ENCODE peak calls at places on chromosomes 2 and 18, in eight cellular contexts. G is body of pancreas; Z is fibroblast of mammary gland; A is mammary epithelial cell; D is glutamatergic neuron; F is RWPE1; O is CD4-positive, alpha-beta T cell; K is H9. L is an unnamed sample.

GRCh38 chr18:11322006-11322405 is 172.6 kb upstream of the PIEZO2 start:
- DNase-seq in G (no peak), Z (peak), A (peak), D (no peak), F (no peak), O (no peak), K (no peak), L (no peak)

GRCh38 chr2:169664600-169664977 is 29.6 kb downstream of the CFAP210 start:
- DNase-seq in G (no peak), Z (no peak), A (no peak), D (no peak), F (no peak), O (no peak), K (no peak), L (no peak)

GRCh38 chr2:173749315-173749714 is 215.9 kb downstream of the SP3 start:
- DNase-seq in G (no peak), Z (peak), A (peak), D (no peak), F (peak), O (no peak), K (no peak), L (no peak)

GRCh38 chr2:238106698-238107524 is 6.8 kb downstream of the ESPNL start:
- DNase-seq in G (peak), Z (no peak), A (no peak), D (peak), F (no peak), O (no peak), K (peak), L (no peak)

GRCh38 chr18:56089607-56090258 is 501.7 kb upstream of the TCF4 start:
- DNase-seq in G (no peak), Z (no peak), A (no peak), D (no peak), F (no peak), O (no peak), K (no peak), L (no peak)

GRCh38 chr2:88868861-88869260 is 177.4 kb downstream of the RPIA start:
- DNase-seq in G (no peak), Z (no peak), A (no peak), D (no peak), F (no peak), O (no peak), K (no peak), L (no peak)

GRCh38 chr2:160602073-160602472 is 108.5 kb upstream of the RBMS1 start:
- DNase-seq in G (no peak), Z (no peak), A (no peak), D (no peak), F (no peak), O (no peak), K (no peak), L (no peak)

GRCh38 chr2:27831279-27832050 is 58.7 kb downstream of the RBKS start:
- DNase-seq in G (no peak), Z (peak), A (no peak), D (no peak), F (no peak), O (no peak), K (no peak), L (no peak)

GRCh38 chr2:48519608-48520007 is 10.3 kb upstream of the STON1 start:
- DNase-seq in G (no peak), Z (no peak), A (no peak), D (no peak), F (no peak), O (no peak), K (no peak), L (no peak)

GRCh38 chr2:127066942-127067341 is 40.0 kb downstream of the BIN1 start:
- DNase-seq in G (no peak), Z (peak), A (no peak), D (no peak), F (no peak), O (no peak), K (no peak), L (no peak)

GRCh38 chr18:36942264-36942663 is 113.3 kb downstream of the KIAA1328 start:
- DNase-seq in G (peak), Z (peak), A (peak), D (no peak), F (no peak), O (no peak), K (peak), L (peak)

GRCh38 chr18:3294435-3295080 is 32.6 kb downstream of the MYL12B start:
- DNase-seq in G (peak), Z (peak), A (peak), D (no peak), F (no peak), O (no peak), K (peak), L (no peak)

GRCh38 chr2:61853086-61853847 is 593 bp downstream of the FAM161A start:
- DNase-seq in G (peak), Z (peak), A (peak), D (no peak), F (peak), O (no peak), K (peak), L (peak)

GRCh38 chr2:9164112-9164608 is 42.5 kb upstream of the ASAP2 start:
- DNase-seq in G (no peak), Z (no peak), A (peak), D (no peak), F (no peak), O (no peak), K (no peak), L (no peak)

GRCh38 chr2:75598572-75599155 is 37.9 kb upstream of the EVA1A start:
- DNase-seq in G (no peak), Z (no peak), A (no peak), D (no peak), F (no peak), O (no peak), K (no peak), L (no peak)

GRCh38 chr18:23627325-23627724 is 35.4 kb downstream of the ANKRD29 start:
- DNase-seq in G (no peak), Z (peak), A (peak), D (no peak), F (peak), O (no peak), K (no peak), L (no peak)

GRCh38 chr2:96212336-96212735 is 3.7 kb upstream of the STARD7 start:
- DNase-seq in G (no peak), Z (no peak), A (no peak), D (no peak), F (no peak), O (no peak), K (no peak), L (no peak)

GRCh38 chr2:96209011-96209728 is 543 bp upstream of the STARD7 start:
- DNase-seq in G (no peak), Z (no peak), A (no peak), D (no peak), F (no peak), O (no peak), K (no peak), L (no peak)

GRCh38 chr2:96209729-96210085 is 1.1 kb upstream of the STARD7 start:
- DNase-seq in G (no peak), Z (no peak), A (no peak), D (no peak), F (no peak), O (no peak), K (no peak), L (no peak)

GRCh38 chr2:96214554-96214953 is 5.9 kb upstream of the STARD7 start:
- DNase-seq in G (no peak), Z (no peak), A (no peak), D (no peak), F (no peak), O (no peak), K (no peak), L (no peak)

DNA sequence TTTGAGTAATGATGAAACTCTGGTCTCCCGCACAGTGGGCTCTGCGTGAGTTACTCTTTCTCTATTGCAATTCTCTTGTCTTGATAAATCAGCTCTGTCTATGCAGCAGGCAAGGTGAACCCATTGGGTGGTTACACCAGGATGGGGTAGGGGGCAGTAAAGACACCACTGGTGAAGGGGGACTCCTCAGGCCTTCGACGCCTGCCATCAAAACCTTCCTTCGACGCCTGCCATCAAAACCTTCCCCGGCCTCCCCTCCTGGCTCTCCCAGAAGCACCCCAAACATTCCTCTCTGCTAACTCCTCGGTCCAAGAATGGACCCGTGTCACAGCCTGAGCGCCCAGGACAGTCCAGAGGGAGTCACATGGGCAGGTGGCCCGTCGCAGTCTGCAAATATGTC is 4.8 kb upstream of the STARD7 start:
- DNase-seq in G (no peak), Z (no peak), A (no peak), D (no peak), F (no peak), O (no peak), K (peak), L (no peak)
- TF ChIP-seq CTCF in G (no peak), Z (no peak), A (no peak), D (no peak), F (no peak), O (no peak), K (peak), L (no peak)

DNA sequence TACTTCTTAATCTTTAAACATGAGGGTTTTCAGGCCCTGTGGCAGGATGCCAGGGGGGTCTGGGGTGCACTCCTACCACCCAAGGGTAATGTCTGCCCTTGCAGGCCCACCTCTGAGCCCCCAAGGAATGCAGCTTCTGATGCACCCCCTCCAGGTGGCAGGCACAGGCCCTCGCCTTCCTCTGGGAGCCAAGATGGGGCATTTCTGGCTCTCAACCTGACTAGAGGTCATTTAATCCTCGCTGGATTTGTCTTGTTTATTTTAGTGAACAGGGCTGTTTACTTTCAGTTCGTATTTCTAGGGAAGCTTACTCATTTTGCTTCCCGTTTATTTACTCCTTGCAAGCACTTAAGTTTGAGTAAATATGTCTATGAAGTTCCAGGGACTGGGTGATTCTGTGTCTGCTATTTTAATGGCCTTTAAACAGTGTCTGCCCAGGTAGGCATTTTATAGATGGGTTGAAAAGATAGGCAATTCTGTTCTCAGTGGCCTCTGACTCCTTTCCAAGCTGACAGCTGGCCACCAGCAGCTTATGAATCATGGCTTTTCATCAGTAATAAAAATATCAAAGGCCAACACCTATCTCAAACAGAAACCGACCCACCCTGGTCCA is 11.1 kb upstream of the DNPEP start:
- DNase-seq in G (no peak), Z (no peak), A (no peak), D (no peak), F (no peak), O (no peak), K (no peak), L (no peak)
- TF ChIP-seq CTCF in G (no peak), Z (no peak), A (no peak), D (no peak), F (no peak), O (no peak), K (no peak), L (no peak)

DNA sequence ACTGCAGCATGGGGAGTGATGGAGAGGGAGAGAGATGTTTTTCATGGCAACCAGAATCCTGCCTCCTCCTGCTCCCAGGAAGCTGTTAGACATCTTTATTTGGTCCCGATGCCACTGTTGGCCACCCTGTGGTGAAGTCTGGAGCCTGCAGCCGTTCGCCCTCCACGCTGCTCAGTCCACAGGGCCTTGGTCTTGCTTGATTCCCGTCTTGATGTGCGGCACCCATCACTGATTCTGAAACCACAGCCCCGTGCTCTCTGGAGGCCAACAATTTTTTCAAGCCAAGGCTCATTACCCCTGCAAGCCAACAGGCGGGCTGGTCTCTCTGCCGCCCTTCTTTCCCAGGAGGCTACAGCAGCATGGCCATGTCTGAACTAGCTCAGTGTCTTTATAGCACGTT is 24.5 kb downstream of the SIGLEC15 start:
- DNase-seq in G (no peak), Z (peak), A (no peak), D (peak), F (no peak), O (no peak), K (peak), L (peak)
- TF ChIP-seq CTCF in G (no peak), Z (peak), A (peak), D (peak), F (peak), O (no peak), K (peak), L (peak)

GRCh38 chr2:68776124-68776523 is 41.5 kb downstream of the ARHGAP25 start:
- DNase-seq in G (no peak), Z (no peak), A (no peak), D (no peak), F (no peak), O (no peak), K (no peak), L (no peak)
- TF ChIP-seq CTCF in G (no peak), Z (no peak), A (peak), D (no peak), F (no peak), O (no peak), K (peak), L (no peak)

L was measured in nephron progenitor cell.